ENCODE peak calls at places on chromosomes 4 and X, in six cellular contexts. N is stimulated activated CD4-positive, alpha-beta T cell treated with anti-CD3 and anti-CD28 coated beads, Interleukin-12 subunit alpha, Interleukin-12 subunit beta, amount 100 ng/mL, for 24 hours; Z is epithelial cell of esophagus; J is activated CD8-positive, alpha-beta memory T cell treated with anti-CD3 and anti-CD28 coated beads, Interleukin-2, amount 50 U/mL, for 4 hours; D is iPS-NIHi11; M is lower lobe of right lung. R is an unnamed sample.

GRCh38 chrX:113929004-113929403 is 654.9 kb upstream of the HTR2C start:
- DNase-seq in D (peak), Z (peak), J (no peak), M (no peak), N (no peak), R (no peak)

GRCh38 chr4:155271557-155271956 is 63.1 kb downstream of the NPY2R start:
- DNase-seq in M (no peak), D (no peak), Z (peak), N (no peak), J (no peak), R (no peak)

GRCh38 chrX:145953628-145954027 is 136.0 kb downstream of the SLITRK2 start:
- DNase-seq in J (no peak), Z (no peak), N (no peak), M (no peak), D (no peak), R (no peak)

GRCh38 chr4:158169931-158170690 is 2.7 kb downstream of the GASK1B start:
- DNase-seq in Z (peak), D (no peak), J (no peak), M (no peak), N (no peak), R (no peak)

GRCh38 chr4:8587469-8588195 is 4.9 kb upstream of the CPZ start:
- DNase-seq in Z (no peak), N (no peak), J (no peak), D (no peak), M (no peak), R (no peak)

GRCh38 chrX:12360991-12361598 is 222.8 kb downstream of the FRMPD4 start:
- DNase-seq in J (no peak), M (no peak), Z (peak), N (no peak), D (no peak), R (no peak)

GRCh38 chr4:79331126-79331876 is 5.4 kb upstream of the NAA11 start:
- DNase-seq in N (no peak), M (no peak), Z (peak), J (no peak), D (no peak), R (no peak)

GRCh38 chr4:4532371-4532770 is 9.5 kb downstream of the STX18 start:
- DNase-seq in D (no peak), Z (no peak), N (no peak), J (no peak), M (no peak), R (no peak)

GRCh38 chr4:67198757-67199156 is 346.5 kb downstream of the CENPC start:
- DNase-seq in J (no peak), N (no peak), D (peak), Z (peak), M (no peak), R (no peak)

GRCh38 chr4:120722655-120723054 is 199.9 kb downstream of the PRDM5 start:
- DNase-seq in N (no peak), J (no peak), Z (no peak), D (no peak), M (no peak), R (no peak)

GRCh38 chr4:189092596-189092995 is 848.1 kb upstream of the FRG1 start:
- DNase-seq in Z (no peak), D (no peak), M (no peak), N (no peak), J (no peak), R (no peak)

GRCh38 chrX:46649421-46650260 is 76.1 kb downstream of the CHST7 start:
- DNase-seq in D (peak), J (no peak), Z (no peak), M (peak), N (no peak), R (no peak)

GRCh38 chr4:48907706-48908477 is 1.3 kb upstream of the OCIAD2 start:
- DNase-seq in Z (no peak), M (no peak), N (no peak), D (no peak), J (no peak), R (no peak)

GRCh38 chr4:86181585-86181984 is 178.3 kb downstream of the MAPK10 start:
- DNase-seq in Z (no peak), M (no peak), D (no peak), N (no peak), J (no peak), R (no peak)